ENCODE peak calls at places on chromosomes 5 and 9, in six cellular contexts. One of them, this sample, is unnamed.
A peak's percentile ranks its signal among the peaks of the same experiment; 100 is the strongest.

GRCh38 chr5:75463726-75464125 is 47.7 kb downstream of the CERT1 start:
- DNase-seq in fibroblast of lung: no peak
- DNase-seq in ascending aorta: no peak
- DNase-seq in keratinocyte: no peak
- DNase-seq in heart right ventricle: no peak
- DNase-seq in mammary epithelial cell: peak; percentile 45
- DNase-seq in this sample: no peak

GRCh38 chr5:132363431-132364112 is 5.9 kb upstream of the SLC22A5 start:
- DNase-seq in keratinocyte: peak; percentile 94
- DNase-seq in fibroblast of lung: peak; percentile 94
- DNase-seq in heart right ventricle: no peak
- DNase-seq in mammary epithelial cell: peak; percentile 95
- DNase-seq in ascending aorta: no peak
- DNase-seq in this sample: no peak

GRCh38 chr5:119037496-119038215 is 33.2 kb upstream of the DMXL1 start:
- DNase-seq in ascending aorta: no peak
- DNase-seq in mammary epithelial cell: no peak
- DNase-seq in keratinocyte: no peak
- DNase-seq in fibroblast of lung: peak; percentile 67
- DNase-seq in heart right ventricle: no peak
- DNase-seq in this sample: no peak

GRCh38 chr9:37908283-37908682 is 4.4 kb upstream of the SLC25A51 start:
- DNase-seq in keratinocyte: no peak
- DNase-seq in mammary epithelial cell: no peak
- DNase-seq in ascending aorta: no peak
- DNase-seq in fibroblast of lung: no peak
- DNase-seq in heart right ventricle: no peak
- DNase-seq in this sample: no peak

GRCh38 chr5:83090169-83090568 is 12.8 kb downstream of the XRCC4 start:
- DNase-seq in fibroblast of lung: no peak
- DNase-seq in mammary epithelial cell: no peak
- DNase-seq in keratinocyte: no peak
- DNase-seq in heart right ventricle: no peak
- DNase-seq in ascending aorta: no peak
- DNase-seq in this sample: no peak

GRCh38 chr9:127172066-127172707 is 49.8 kb upstream of the ANGPTL2 start:
- DNase-seq in fibroblast of lung: no peak
- DNase-seq in ascending aorta: no peak
- DNase-seq in heart right ventricle: no peak
- DNase-seq in mammary epithelial cell: no peak
- DNase-seq in keratinocyte: no peak
- DNase-seq in this sample: no peak

GRCh38 chr9:134755221-134755907 is 113.8 kb downstream of the COL5A1 start:
- DNase-seq in heart right ventricle: no peak
- DNase-seq in ascending aorta: no peak
- DNase-seq in fibroblast of lung: no peak
- DNase-seq in mammary epithelial cell: no peak
- DNase-seq in keratinocyte: no peak
- DNase-seq in this sample: no peak

GRCh38 chr9:77883846-77884771 is 147.5 kb downstream of the GNAQ start:
- DNase-seq in fibroblast of lung: peak; percentile 81
- DNase-seq in ascending aorta: no peak
- DNase-seq in keratinocyte: peak; percentile 56
- DNase-seq in heart right ventricle: no peak
- DNase-seq in mammary epithelial cell: peak; percentile 70
- DNase-seq in this sample: no peak

GRCh38 chr5:590343-590742 is 21.8 kb upstream of the CEP72 start:
- DNase-seq in heart right ventricle: no peak
- DNase-seq in keratinocyte: no peak
- DNase-seq in fibroblast of lung: peak; percentile 35
- DNase-seq in mammary epithelial cell: no peak
- DNase-seq in ascending aorta: no peak
- DNase-seq in this sample: no peak

GRCh38 chr9:85941617-85941930 is 628 bp downstream of the NAA35 start:
- DNase-seq in mammary epithelial cell: no peak
- DNase-seq in fibroblast of lung: no peak
- DNase-seq in ascending aorta: no peak
- DNase-seq in heart right ventricle: no peak
- DNase-seq in keratinocyte: no peak
- DNase-seq in this sample: no peak

GRCh38 chr9:87854563-87854962 is 28.1 kb upstream of the SPATA31E1 start:
- DNase-seq in heart right ventricle: no peak
- DNase-seq in mammary epithelial cell: no peak
- DNase-seq in ascending aorta: no peak
- DNase-seq in keratinocyte: no peak
- DNase-seq in fibroblast of lung: no peak
- DNase-seq in this sample: no peak

GRCh38 chr9:14314929-14315753 is 1.2 kb upstream of the NFIB start:
- DNase-seq in ascending aorta: no peak
- DNase-seq in heart right ventricle: peak; percentile 98
- DNase-seq in keratinocyte: no peak
- DNase-seq in fibroblast of lung: peak; percentile 90
- DNase-seq in mammary epithelial cell: peak; percentile 85
- DNase-seq in this sample: peak; percentile 98

GRCh38 chr9:34493972-34494535 is 28.7 kb downstream of the ENHO start:
- DNase-seq in keratinocyte: peak; percentile 15
- DNase-seq in fibroblast of lung: peak; percentile 42
- DNase-seq in ascending aorta: no peak
- DNase-seq in heart right ventricle: peak; percentile 57
- DNase-seq in mammary epithelial cell: peak; percentile 19
- DNase-seq in this sample: peak; percentile 45

GRCh38 chr9:36992501-36993316 is 41.4 kb downstream of the PAX5 start:
- DNase-seq in heart right ventricle: no peak
- DNase-seq in fibroblast of lung: no peak
- DNase-seq in ascending aorta: no peak
- DNase-seq in mammary epithelial cell: no peak
- DNase-seq in keratinocyte: no peak
- DNase-seq in this sample: no peak

GRCh38 chr5:134053314-134053839 is 48.6 kb upstream of the VDAC1 start:
- DNase-seq in fibroblast of lung: no peak
- DNase-seq in mammary epithelial cell: no peak
- DNase-seq in ascending aorta: no peak
- DNase-seq in heart right ventricle: no peak
- DNase-seq in keratinocyte: no peak
- DNase-seq in this sample: no peak

GRCh38 chr5:40483316-40483715 is 196.4 kb upstream of the PTGER4 start:
- DNase-seq in ascending aorta: no peak
- DNase-seq in heart right ventricle: no peak
- DNase-seq in fibroblast of lung: peak; percentile 13
- DNase-seq in keratinocyte: no peak
- DNase-seq in mammary epithelial cell: peak; percentile 26
- DNase-seq in this sample: no peak

GRCh38 chr5:40485021-40485998 is 194.4 kb upstream of the PTGER4 start:
- DNase-seq in mammary epithelial cell: no peak
- DNase-seq in heart right ventricle: no peak
- DNase-seq in keratinocyte: no peak
- DNase-seq in ascending aorta: no peak
- DNase-seq in fibroblast of lung: no peak
- DNase-seq in this sample: no peak

GRCh38 chr5:40484495-40484894 is 195.2 kb upstream of the PTGER4 start:
- DNase-seq in heart right ventricle: no peak
- DNase-seq in mammary epithelial cell: no peak
- DNase-seq in keratinocyte: no peak
- DNase-seq in ascending aorta: no peak
- DNase-seq in fibroblast of lung: no peak
- DNase-seq in this sample: no peak

GRCh38 chr5:40490464-40491083 is 189.1 kb upstream of the PTGER4 start:
- DNase-seq in ascending aorta: no peak
- DNase-seq in keratinocyte: no peak
- DNase-seq in mammary epithelial cell: no peak
- DNase-seq in fibroblast of lung: peak; percentile 12
- DNase-seq in heart right ventricle: no peak
- DNase-seq in this sample: no peak

DNA sequence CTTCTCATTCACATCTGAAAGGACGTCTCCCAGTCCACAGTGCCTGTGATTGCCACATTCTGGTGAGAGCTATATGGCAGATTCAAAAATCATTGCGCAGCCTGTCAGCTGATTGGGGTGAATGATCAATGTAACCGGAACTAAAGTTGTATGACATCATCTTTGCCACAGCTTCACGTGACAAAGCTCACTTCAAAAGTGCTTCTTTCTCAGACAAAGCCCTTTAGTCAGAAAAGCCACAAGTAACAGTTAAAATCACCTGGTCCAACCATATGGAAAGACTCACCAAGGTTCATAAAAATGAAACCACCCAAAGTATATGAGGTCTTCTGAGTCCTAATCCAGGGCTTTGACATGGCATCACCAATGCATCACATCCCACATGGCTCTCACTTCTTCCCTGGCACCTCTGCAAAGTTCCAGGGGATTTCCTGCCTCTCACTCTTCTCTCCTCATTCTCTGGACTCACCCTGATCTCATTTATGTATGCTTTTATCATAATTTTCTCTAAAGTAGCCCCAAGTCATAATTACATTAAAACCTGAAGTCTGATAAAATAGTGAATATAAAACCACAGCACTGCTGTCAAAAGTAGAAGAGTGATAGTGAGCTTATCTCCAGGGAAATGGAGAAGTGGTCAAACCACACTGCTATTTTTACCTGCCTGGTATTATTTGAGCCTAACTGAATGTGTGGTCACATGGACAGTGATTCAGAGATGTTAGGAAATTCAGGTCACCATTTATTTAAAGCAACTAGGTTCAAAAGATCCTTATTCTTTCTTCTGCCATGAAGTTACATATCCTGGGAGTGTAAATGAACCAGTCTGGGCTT is 193.1 kb upstream of the PTGER4 start:
- DNase-seq in mammary epithelial cell: peak; percentile 81
- DNase-seq in keratinocyte: no peak
- DNase-seq in ascending aorta: no peak
- DNase-seq in fibroblast of lung: peak; percentile 58
- DNase-seq in heart right ventricle: no peak
- DNase-seq in this sample: no peak
- H3K4me1 ChIP-seq in mammary epithelial cell: peaks cover 14% of the 10 kb centered on the region
- H3K4me1 ChIP-seq in keratinocyte: peaks cover 6% of the 10 kb centered on the region
- H3K4me1 ChIP-seq in ascending aorta: no peaks in the 10 kb centered on the region
- H3K4me1 ChIP-seq in fibroblast of lung: no peaks in the 10 kb centered on the region
- H3K4me1 ChIP-seq in heart right ventricle: no peaks in the 10 kb centered on the region
- H3K4me1 ChIP-seq in this sample: no peaks in the 10 kb centered on the region

DNA sequence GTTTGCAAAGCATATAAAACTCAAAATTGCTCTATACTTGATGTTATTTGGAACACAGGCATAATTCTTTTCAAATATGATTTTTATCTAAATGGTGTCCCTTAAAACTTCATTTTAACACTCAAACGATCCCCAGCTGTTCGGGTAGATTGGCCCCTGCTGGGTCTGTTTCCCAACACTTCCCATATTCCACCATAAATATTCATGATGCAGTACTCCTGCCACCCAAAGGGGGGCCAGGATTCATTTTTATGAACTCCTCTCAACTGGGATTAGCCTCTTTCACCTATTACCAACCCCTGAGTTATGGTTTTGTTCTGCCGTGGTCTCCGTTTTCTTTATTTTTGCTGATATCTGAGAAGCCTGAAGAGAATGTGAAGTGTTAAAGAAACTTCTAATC is 383.9 kb downstream of the DMRT2 start:
- DNase-seq in mammary epithelial cell: no peak
- DNase-seq in ascending aorta: no peak
- DNase-seq in heart right ventricle: no peak
- DNase-seq in fibroblast of lung: no peak
- DNase-seq in keratinocyte: no peak
- DNase-seq in this sample: no peak
- TF ChIP-seq CTCF in mammary epithelial cell: no peak
- TF ChIP-seq CTCF in ascending aorta: no peak
- TF ChIP-seq CTCF in heart right ventricle: no peak
- TF ChIP-seq CTCF in fibroblast of lung: peak; percentile 6
- TF ChIP-seq CTCF in keratinocyte: peak; percentile 18
- TF ChIP-seq CTCF in this sample: peak; percentile 19

DNA sequence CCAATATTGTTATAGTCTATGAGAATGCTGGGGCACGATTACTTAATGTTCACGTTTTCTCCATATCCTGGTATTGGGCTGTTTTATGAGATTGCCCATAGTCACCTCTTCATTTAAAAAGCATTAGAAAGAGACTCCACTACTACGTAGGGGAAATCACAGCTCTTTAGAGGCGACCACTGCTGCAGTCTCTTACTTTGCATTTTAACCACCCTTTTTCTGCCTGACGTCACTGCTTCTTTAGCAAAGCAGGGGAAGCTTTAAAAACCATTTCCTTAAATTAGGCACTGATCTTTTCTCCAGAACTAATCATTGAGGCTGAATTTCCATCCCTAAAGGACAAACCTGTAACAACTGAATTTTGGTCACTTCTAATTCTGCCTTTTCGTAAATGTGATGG is 38.9 kb downstream of the ZNF608 start:
- DNase-seq in ascending aorta: no peak
- DNase-seq in keratinocyte: no peak
- DNase-seq in fibroblast of lung: no peak
- DNase-seq in heart right ventricle: no peak
- DNase-seq in mammary epithelial cell: no peak
- DNase-seq in this sample: no peak
- H3K4me3 ChIP-seq in ascending aorta: no peak overlapping the region
- H3K4me3 ChIP-seq in keratinocyte: no peak overlapping the region
- H3K4me3 ChIP-seq in fibroblast of lung: no peak overlapping the region
- H3K4me3 ChIP-seq in heart right ventricle: no peak overlapping the region
- H3K4me3 ChIP-seq in mammary epithelial cell: no peak overlapping the region
- H3K4me3 ChIP-seq in this sample: peak overlapping the region; percentile 30

DNA sequence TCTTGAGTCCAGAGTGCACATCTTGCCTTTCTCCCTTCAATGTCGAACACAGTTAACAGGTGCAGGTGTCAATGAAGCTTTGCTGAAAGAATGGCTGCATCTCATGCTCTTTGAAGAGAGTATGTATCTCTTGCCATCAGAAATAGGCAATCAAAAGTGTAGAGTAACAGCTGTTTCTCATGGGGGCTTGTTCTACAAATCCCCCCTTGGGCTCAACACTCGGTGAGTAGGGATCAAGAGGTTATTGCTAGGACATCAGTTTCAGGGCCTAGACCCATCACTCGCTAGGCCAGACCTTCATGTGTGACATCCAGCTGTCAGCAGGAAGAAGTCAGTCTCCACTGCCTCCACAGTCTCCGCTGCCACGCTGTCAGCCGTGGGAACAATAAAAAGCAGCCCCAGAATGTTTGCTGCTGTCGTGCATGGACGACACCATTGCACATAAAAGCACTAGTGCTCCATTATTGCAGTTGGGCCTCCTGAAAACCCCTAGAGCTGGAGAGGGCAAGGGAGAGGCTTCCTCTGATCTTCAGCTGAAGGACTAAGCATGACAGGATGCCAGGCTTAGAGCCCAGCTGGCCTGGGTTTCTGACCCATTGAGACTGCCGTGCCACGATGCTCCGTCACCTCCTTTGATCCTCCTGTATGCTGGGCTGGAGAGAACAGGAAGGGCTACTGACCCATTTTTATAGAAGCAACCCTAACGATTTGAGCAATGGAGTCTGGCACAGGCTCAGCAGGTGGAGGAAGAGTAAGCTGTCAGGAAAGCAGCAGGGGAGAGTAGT is 23.6 kb downstream of the TRAF1 start:
- DNase-seq in fibroblast of lung: no peak
- DNase-seq in mammary epithelial cell: no peak
- DNase-seq in ascending aorta: no peak
- DNase-seq in heart right ventricle: no peak
- DNase-seq in keratinocyte: no peak
- DNase-seq in this sample: no peak
- H3K4me1 ChIP-seq in fibroblast of lung: no peaks in the 10 kb centered on the region
- H3K4me1 ChIP-seq in mammary epithelial cell: no peaks in the 10 kb centered on the region
- H3K4me1 ChIP-seq in ascending aorta: no peaks in the 10 kb centered on the region
- H3K4me1 ChIP-seq in heart right ventricle: no peaks in the 10 kb centered on the region
- H3K4me1 ChIP-seq in keratinocyte: no peaks in the 10 kb centered on the region
- H3K4me1 ChIP-seq in this sample: no peaks in the 10 kb centered on the region

GRCh38 chr5:141637693-141638419 is 1.1 kb downstream of the RELL2 start:
- DNase-seq in fibroblast of lung: peak; percentile 38
- DNase-seq in heart right ventricle: peak; percentile 62
- DNase-seq in mammary epithelial cell: no peak
- DNase-seq in keratinocyte: no peak
- DNase-seq in ascending aorta: no peak
- DNase-seq in this sample: peak; percentile 56
- TF ChIP-seq CTCF in fibroblast of lung: peak; percentile 15
- TF ChIP-seq CTCF in heart right ventricle: no peak
- TF ChIP-seq CTCF in mammary epithelial cell: peak; percentile 5
- TF ChIP-seq CTCF in keratinocyte: peak; percentile 28
- TF ChIP-seq CTCF in ascending aorta: peak; percentile 26
- TF ChIP-seq CTCF in this sample: peak; percentile 34

This sample was measured in left ventricle myocardium inferior.